ENCODE peak calls at places on chromosomes 13 and 19, in seven cellular contexts. One of them, this sample, is unnamed. For H3K4me1 and H3K9me3, the result is how much of the 10 kb centered on the place peaks cover.

GRCh38 chr13:92842145-92842544 is 384.5 kb upstream of the GPC6 start:
- DNase-seq in HAP-1: no peak
- DNase-seq in breast epithelium: no peak
- DNase-seq in H1: no peak
- DNase-seq in neural progenitor cell: no peak
- DNase-seq in psoas muscle: no peak
- DNase-seq in CD8-positive, alpha-beta memory T cell: no peak
- DNase-seq in this sample: no peak

GRCh38 chr19:23526302-23526701 is 131.0 kb upstream of the ZNF91 start:
- DNase-seq in HAP-1: no peak
- DNase-seq in breast epithelium: no peak
- DNase-seq in H1: no peak
- DNase-seq in neural progenitor cell: no peak
- DNase-seq in psoas muscle: no peak
- DNase-seq in CD8-positive, alpha-beta memory T cell: no peak
- DNase-seq in this sample: no peak

GRCh38 chr19:58154287-58154678 is 3.7 kb upstream of the ZNF329 start:
- DNase-seq in HAP-1: no peak
- DNase-seq in breast epithelium: peak
- DNase-seq in H1: no peak
- DNase-seq in neural progenitor cell: peak
- DNase-seq in psoas muscle: peak
- DNase-seq in CD8-positive, alpha-beta memory T cell: no peak
- DNase-seq in this sample: peak

GRCh38 chr19:38919837-38920528 is 8.0 kb upstream of the CCER2 start:
- DNase-seq in HAP-1: no peak
- DNase-seq in breast epithelium: no peak
- DNase-seq in H1: no peak
- DNase-seq in neural progenitor cell: no peak
- DNase-seq in psoas muscle: no peak
- DNase-seq in CD8-positive, alpha-beta memory T cell: no peak
- DNase-seq in this sample: no peak

GRCh38 chr13:103133551-103133950 is 67.3 kb upstream of the SLC10A2 start:
- DNase-seq in HAP-1: no peak
- DNase-seq in breast epithelium: no peak
- DNase-seq in H1: no peak
- DNase-seq in neural progenitor cell: no peak
- DNase-seq in psoas muscle: no peak
- DNase-seq in CD8-positive, alpha-beta memory T cell: no peak
- DNase-seq in this sample: peak

GRCh38 chr13:27251166-27252088 is at the start of gene RPL21:
- DNase-seq in HAP-1: peak
- DNase-seq in breast epithelium: peak
- DNase-seq in H1: peak
- DNase-seq in neural progenitor cell: peak
- DNase-seq in psoas muscle: peak
- DNase-seq in CD8-positive, alpha-beta memory T cell: peak
- DNase-seq in this sample: peak

GRCh38 chr13:23905766-23906165 is 8.5 kb upstream of the C1QTNF9B start:
- DNase-seq in HAP-1: no peak
- DNase-seq in breast epithelium: no peak
- DNase-seq in H1: no peak
- DNase-seq in neural progenitor cell: no peak
- DNase-seq in psoas muscle: no peak
- DNase-seq in CD8-positive, alpha-beta memory T cell: no peak
- DNase-seq in this sample: no peak

GRCh38 chr19:2488942-2489731 is 13.2 kb downstream of the GADD45B start:
- DNase-seq in HAP-1: peak
- DNase-seq in breast epithelium: no peak
- DNase-seq in H1: no peak
- DNase-seq in neural progenitor cell: peak
- DNase-seq in psoas muscle: peak
- DNase-seq in CD8-positive, alpha-beta memory T cell: no peak
- DNase-seq in this sample: peak

GRCh38 chr13:76798037-76798436 is 88.2 kb downstream of the KCTD12 start:
- DNase-seq in HAP-1: no peak
- DNase-seq in breast epithelium: no peak
- DNase-seq in H1: no peak
- DNase-seq in neural progenitor cell: no peak
- DNase-seq in psoas muscle: no peak
- DNase-seq in CD8-positive, alpha-beta memory T cell: no peak
- DNase-seq in this sample: no peak

GRCh38 chr13:28984825-28985224 is 164.7 kb downstream of the MTUS2 start:
- DNase-seq in HAP-1: no peak
- DNase-seq in breast epithelium: no peak
- DNase-seq in H1: no peak
- DNase-seq in neural progenitor cell: no peak
- DNase-seq in psoas muscle: no peak
- DNase-seq in CD8-positive, alpha-beta memory T cell: no peak
- DNase-seq in this sample: no peak

GRCh38 chr13:76887070-76887563 is 912 bp upstream of the KCTD12 start:
- DNase-seq in HAP-1: no peak
- DNase-seq in breast epithelium: no peak
- DNase-seq in H1: no peak
- DNase-seq in neural progenitor cell: peak
- DNase-seq in psoas muscle: no peak
- DNase-seq in CD8-positive, alpha-beta memory T cell: no peak
- DNase-seq in this sample: no peak

GRCh38 chr13:99505814-99506269 is 4.6 kb downstream of the TM9SF2 start:
- DNase-seq in HAP-1: no peak
- DNase-seq in breast epithelium: no peak
- DNase-seq in H1: no peak
- DNase-seq in neural progenitor cell: no peak
- DNase-seq in psoas muscle: no peak
- DNase-seq in CD8-positive, alpha-beta memory T cell: no peak
- DNase-seq in this sample: no peak

DNA sequence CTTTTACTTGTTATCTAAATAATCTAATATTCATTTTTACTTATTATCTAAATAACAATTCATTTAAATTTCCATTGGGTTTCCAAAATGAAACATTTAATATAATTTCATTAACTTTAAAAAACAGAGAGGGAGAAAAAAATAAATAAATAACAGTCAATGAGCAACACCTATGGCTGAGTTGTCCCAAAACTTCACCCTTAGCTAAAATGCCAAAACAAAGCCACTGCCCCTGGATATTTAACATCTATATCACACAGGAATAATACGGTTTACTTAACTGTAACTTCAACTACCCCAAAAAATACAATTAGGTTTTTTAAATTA is 570 bp downstream of the ELF1 start:
- DNase-seq in HAP-1: no peak
- DNase-seq in breast epithelium: no peak
- DNase-seq in H1: no peak
- DNase-seq in neural progenitor cell: no peak
- DNase-seq in psoas muscle: no peak
- DNase-seq in CD8-positive, alpha-beta memory T cell: no peak
- DNase-seq in this sample: no peak
- H3K4me1 ChIP-seq in HAP-1: under half
- H3K4me1 ChIP-seq in breast epithelium: under half
- H3K4me1 ChIP-seq in H1: under half
- H3K4me1 ChIP-seq in neural progenitor cell: under half
- H3K4me1 ChIP-seq in psoas muscle: under half
- H3K4me1 ChIP-seq in CD8-positive, alpha-beta memory T cell: under half
- H3K4me1 ChIP-seq in this sample: half or more

DNA sequence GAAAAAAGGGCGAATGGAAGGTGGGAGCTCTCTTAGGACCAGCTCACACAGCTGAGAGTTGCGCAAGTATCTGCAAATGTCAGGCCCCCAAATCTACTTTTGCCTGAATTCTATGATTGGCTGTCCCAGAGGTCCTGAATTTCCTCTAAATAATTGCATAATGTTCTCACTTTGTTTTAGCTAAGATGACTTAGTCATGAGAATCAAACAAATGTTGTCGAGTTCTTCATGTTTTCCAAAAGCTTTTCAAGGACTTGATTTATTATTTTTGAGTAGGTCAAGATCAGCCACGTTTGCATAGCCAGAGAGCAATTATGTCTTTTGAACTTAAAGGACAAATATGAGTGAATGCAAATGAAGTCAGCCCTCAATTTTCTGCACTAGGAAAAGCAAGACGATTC is 246.6 kb upstream of the MAB21L1 start:
- DNase-seq in HAP-1: no peak
- DNase-seq in breast epithelium: no peak
- DNase-seq in H1: no peak
- DNase-seq in neural progenitor cell: no peak
- DNase-seq in psoas muscle: no peak
- DNase-seq in CD8-positive, alpha-beta memory T cell: no peak
- DNase-seq in this sample: no peak
- H3K9me3 ChIP-seq in HAP-1: under half
- H3K9me3 ChIP-seq in breast epithelium: under half
- H3K9me3 ChIP-seq in H1: under half
- H3K9me3 ChIP-seq in neural progenitor cell: under half
- H3K9me3 ChIP-seq in psoas muscle: under half
- H3K9me3 ChIP-seq in CD8-positive, alpha-beta memory T cell: under half
- H3K9me3 ChIP-seq in this sample: under half

GRCh38 chr19:13162749-13163608 is 12.8 kb downstream of the IER2 start:
- DNase-seq in HAP-1: peak
- DNase-seq in breast epithelium: peak
- DNase-seq in H1: peak
- DNase-seq in neural progenitor cell: peak
- DNase-seq in psoas muscle: peak
- DNase-seq in CD8-positive, alpha-beta memory T cell: peak
- DNase-seq in this sample: peak
- H3K4me1 ChIP-seq in HAP-1: under half
- H3K4me1 ChIP-seq in breast epithelium: under half
- H3K4me1 ChIP-seq in H1: under half
- H3K4me1 ChIP-seq in neural progenitor cell: under half
- H3K4me1 ChIP-seq in psoas muscle: under half
- H3K4me1 ChIP-seq in CD8-positive, alpha-beta memory T cell: half or more
- H3K4me1 ChIP-seq in this sample: half or more

GRCh38 chr19:12527034-12527836 is 24.0 kb downstream of the ZNF564 start:
- DNase-seq in HAP-1: no peak
- DNase-seq in breast epithelium: no peak
- DNase-seq in H1: no peak
- DNase-seq in neural progenitor cell: peak
- DNase-seq in psoas muscle: no peak
- DNase-seq in CD8-positive, alpha-beta memory T cell: no peak
- DNase-seq in this sample: no peak
- H3K9me3 ChIP-seq in HAP-1: half or more
- H3K9me3 ChIP-seq in breast epithelium: half or more
- H3K9me3 ChIP-seq in H1: half or more
- H3K9me3 ChIP-seq in neural progenitor cell: half or more
- H3K9me3 ChIP-seq in psoas muscle: half or more
- H3K9me3 ChIP-seq in CD8-positive, alpha-beta memory T cell: half or more
- H3K9me3 ChIP-seq in this sample: under half

This sample was measured in body of pancreas.